ENCODE peak calls at places on chromosomes 11 and 22, in five cellular contexts. T is activated effector memory CD4-positive, alpha-beta T cell treated with Interleukin-2 at 50 U/mL for 16 hours; L is MCF 10A; V is T-helper 9 cell; D is retinal pigment epithelial cell. K is an unnamed sample.

GRCh38 chr11:73350908-73351636 is 25.1 kb upstream of the RELT start:
- DNase-seq in T (peak; percentile 48), L (peak; percentile 72), V (peak; percentile 37), D (no peak), K (peak; percentile 52)

GRCh38 chr11:104836711-104837110 is 61.5 kb downstream of the CASP12 start:
- DNase-seq in T (no peak), L (no peak), V (no peak), D (no peak), K (no peak)

GRCh38 chr11:125995313-125995712 is 49.5 kb downstream of the VSIG10L2 start:
- DNase-seq in T (no peak), L (no peak), V (no peak), D (no peak), K (no peak)

GRCh38 chr22:35483730-35484129 is 56.9 kb upstream of the RASD2 start:
- DNase-seq in T (no peak), L (no peak), V (no peak), D (no peak), K (no peak)

GRCh38 chr11:110467556-110467955 is 37.8 kb downstream of the FDX1 start:
- DNase-seq in T (no peak), L (peak; percentile 24), V (no peak), D (no peak), K (no peak)

GRCh38 chr11:19018901-19019300 is 41.6 kb downstream of the MRGPRX2 start:
- DNase-seq in T (no peak), L (peak; percentile 51), V (no peak), D (no peak), K (no peak)

GRCh38 chr11:61695917-61696316 is 15.7 kb downstream of the DAGLA start:
- DNase-seq in T (peak; percentile 87), L (peak; percentile 90), V (peak; percentile 91), D (peak; percentile 74), K (peak; percentile 94)

GRCh38 chr11:47060807-47061206 is 115.9 kb downstream of the ARFGAP2 start:
- DNase-seq in T (no peak), L (no peak), V (no peak), D (peak; percentile 10), K (no peak)

GRCh38 chr11:2741377-2742131 is 41.8 kb upstream of the KCNQ1OT1 start:
- DNase-seq in T (no peak), L (peak; percentile 79), V (no peak), D (no peak), K (no peak)

GRCh38 chr11:35822815-35823495 is 120.9 kb upstream of the LDLRAD3 start:
- DNase-seq in T (no peak), L (peak; percentile 15), V (no peak), D (no peak), K (no peak)

GRCh38 chr11:58165504-58166106 is 23.3 kb upstream of the OR9Q2 start:
- DNase-seq in T (no peak), L (peak; percentile 30), V (no peak), D (no peak), K (no peak)

GRCh38 chr11:116835791-116836647 is 1.4 kb downstream of the APOA1 start:
- DNase-seq in T (peak; percentile 72), L (peak; percentile 95), V (peak; percentile 60), D (peak; percentile 51), K (peak; percentile 77)

GRCh38 chr11:17803751-17804334 is 69.3 kb downstream of the KCNC1 start:
- DNase-seq in T (no peak), L (no peak), V (no peak), D (no peak), K (no peak)

GRCh38 chr11:78715639-78716311 is 141.1 kb upstream of the NARS2 start:
- DNase-seq in T (no peak), L (peak; percentile 78), V (no peak), D (peak; percentile 75), K (no peak)

GRCh38 chr11:27401760-27402316 is 38.8 kb upstream of the CCDC34 start:
- DNase-seq in T (no peak), L (peak; percentile 46), V (no peak), D (no peak), K (no peak)

GRCh38 chr11:69896250-69896649 is 77.0 kb upstream of the FGF3 start:
- DNase-seq in T (no peak), L (no peak), V (no peak), D (no peak), K (no peak)

GRCh38 chr11:73493838-73494598 is 103.9 kb downstream of the FAM168A start:
- DNase-seq in T (no peak), L (peak; percentile 60), V (no peak), D (peak; percentile 10), K (no peak)

GRCh38 chr11:68714047-68714856 is 29.9 kb downstream of the GAL start:
- DNase-seq in T (no peak), L (no peak), V (no peak), D (no peak), K (no peak)

GRCh38 chr11:123797065-123797940 is 8.8 kb downstream of the OR6M1 start:
- DNase-seq in T (no peak), L (no peak), V (no peak), D (no peak), K (no peak)

GRCh38 chr22:38080847-38081635 is 2.9 kb downstream of the SLC16A8 start:
- DNase-seq in T (no peak), L (no peak), V (no peak), D (no peak), K (no peak)

GRCh38 chr22:23036684-23037428 is 33.5 kb upstream of the GNAZ start:
- DNase-seq in T (no peak), L (no peak), V (no peak), D (no peak), K (no peak)

GRCh38 chr22:29194269-29194668 is 11.4 kb upstream of the EMID1 start:
- DNase-seq in T (no peak), L (no peak), V (no peak), D (no peak), K (no peak)

GRCh38 chr11:121928597-121929580 is 187.1 kb downstream of the BLID start:
- DNase-seq in T (no peak), L (no peak), V (no peak), D (no peak), K (no peak)

GRCh38 chr11:7573558-7574296 is 59.9 kb downstream of the PPFIBP2 start:
- DNase-seq in T (no peak), L (no peak), V (no peak), D (no peak), K (no peak)

GRCh38 chr11:66017354-66017753 is 5.5 kb downstream of the CST6 start:
- DNase-seq in T (no peak), L (no peak), V (no peak), D (no peak), K (no peak)

GRCh38 chr11:118907051-118907748 is 18.5 kb downstream of the BCL9L start:
- DNase-seq in T (peak; percentile 76), L (peak; percentile 85), V (peak; percentile 85), D (no peak), K (peak; percentile 84)

GRCh38 chr11:109818303-109818702 is 274.9 kb upstream of the ZC3H12C start:
- DNase-seq in T (no peak), L (no peak), V (no peak), D (no peak), K (no peak)

GRCh38 chr11:15175780-15176179 is 61.1 kb downstream of the INSC start:
- DNase-seq in T (no peak), L (no peak), V (no peak), D (no peak), K (no peak)

GRCh38 chr11:28228196-28228595 is 120.0 kb downstream of the METTL15 start:
- DNase-seq in T (no peak), L (peak; percentile 9), V (no peak), D (peak; percentile 57), K (no peak)

GRCh38 chr11:62611705-62612365 is 740 bp downstream of the EML3 start:
- DNase-seq in T (no peak), L (peak; percentile 56), V (peak; percentile 31), D (no peak), K (peak; percentile 50)

GRCh38 chr22:27105142-27106025 is 448.0 kb downstream of the MIAT start:
- DNase-seq in T (no peak), L (peak; percentile 85), V (no peak), D (no peak), K (no peak)

GRCh38 chr22:47209077-47209514 is 446.6 kb downstream of the TBC1D22A start:
- DNase-seq in T (no peak), L (no peak), V (no peak), D (no peak), K (no peak)

GRCh38 chr11:131478341-131478740 is 107.9 kb downstream of the NTM start:
- DNase-seq in T (no peak), L (no peak), V (no peak), D (no peak), K (no peak)

GRCh38 chr22:48807155-48807554 is 1020.5 kb downstream of the BRD1 start:
- DNase-seq in T (no peak), L (no peak), V (no peak), D (no peak), K (no peak)

GRCh38 chr11:4763096-4763495 is 6.6 kb downstream of the OR51F1 start:
- DNase-seq in T (no peak), L (no peak), V (no peak), D (no peak), K (no peak)

GRCh38 chr11:27972432-27973170 is 135.4 kb downstream of the KIF18A start:
- DNase-seq in T (no peak), L (peak; percentile 1), V (no peak), D (no peak), K (no peak)

GRCh38 chr11:650482-650881 is 13.4 kb downstream of the DRD4 start:
- DNase-seq in T (no peak), L (no peak), V (no peak), D (no peak), K (no peak)

GRCh38 chr11:7490054-7490453 is 4.7 kb downstream of the OLFML1 start:
- DNase-seq in T (no peak), L (peak; percentile 64), V (no peak), D (no peak), K (no peak)

K was measured in T-cell.